ENCODE peak calls at places on chromosomes 5 and 9, in five cellular contexts. One of them, this sample, is unnamed.

GRCh38 chr5:350355-350754 is 28.8 kb downstream of the AHRR start:
- DNase-seq in K562: peak; percentile 26
- DNase-seq in HepG2: peak; percentile 9
- DNase-seq in GM12878: no peak
- DNase-seq in GM12891: no peak
- DNase-seq in this sample: no peak

GRCh38 chr5:4028384-4028783 is 432.8 kb downstream of the IRX1 start:
- DNase-seq in K562: no peak
- DNase-seq in GM12878: no peak
- DNase-seq in HepG2: no peak
- DNase-seq in GM12891: no peak
- DNase-seq in this sample: no peak

GRCh38 chr9:14251146-14252071 is 62.5 kb downstream of the NFIB start:
- DNase-seq in GM12891: no peak
- DNase-seq in HepG2: peak; percentile 50
- DNase-seq in GM12878: peak; percentile 3
- DNase-seq in K562: no peak
- DNase-seq in this sample: no peak

GRCh38 chr9:81266674-81267073 is 422.7 kb downstream of the TLE1 start:
- DNase-seq in K562: no peak
- DNase-seq in GM12878: no peak
- DNase-seq in HepG2: no peak
- DNase-seq in GM12891: no peak
- DNase-seq in this sample: no peak

GRCh38 chr9:1173986-1174385 is 123.8 kb downstream of the DMRT2 start:
- DNase-seq in GM12891: no peak
- DNase-seq in HepG2: no peak
- DNase-seq in K562: no peak
- DNase-seq in GM12878: no peak
- DNase-seq in this sample: no peak

GRCh38 chr5:172115541-172115982 is 72.5 kb downstream of the STK10 start:
- DNase-seq in GM12891: no peak
- DNase-seq in HepG2: no peak
- DNase-seq in K562: no peak
- DNase-seq in GM12878: no peak
- DNase-seq in this sample: no peak

GRCh38 chr5:647311-647710 is 35.2 kb downstream of the CEP72 start:
- DNase-seq in HepG2: no peak
- DNase-seq in GM12891: no peak
- DNase-seq in K562: no peak
- DNase-seq in GM12878: no peak
- DNase-seq in this sample: no peak

GRCh38 chr9:113989781-113990569 is 88.1 kb downstream of the AMBP start:
- DNase-seq in K562: no peak
- DNase-seq in GM12891: no peak
- DNase-seq in HepG2: no peak
- DNase-seq in GM12878: no peak
- DNase-seq in this sample: no peak

GRCh38 chr9:75152416-75152815 is 64.1 kb downstream of the OSTF1 start:
- DNase-seq in GM12878: no peak
- DNase-seq in GM12891: no peak
- DNase-seq in HepG2: no peak
- DNase-seq in K562: no peak
- DNase-seq in this sample: no peak

GRCh38 chr5:95417971-95418370 is 26.8 kb downstream of the FAM81B start:
- DNase-seq in GM12878: no peak
- DNase-seq in K562: no peak
- DNase-seq in HepG2: no peak
- DNase-seq in GM12891: no peak
- DNase-seq in this sample: no peak

GRCh38 chr9:112696461-112696860 is 21.5 kb downstream of the INIP start:
- DNase-seq in K562: no peak
- DNase-seq in GM12891: no peak
- DNase-seq in GM12878: no peak
- DNase-seq in HepG2: no peak
- DNase-seq in this sample: no peak

GRCh38 chr9:86563350-86563749 is 209.1 kb upstream of the TUT7 start:
- DNase-seq in HepG2: no peak
- DNase-seq in K562: no peak
- DNase-seq in GM12891: no peak
- DNase-seq in GM12878: no peak
- DNase-seq in this sample: no peak

GRCh38 chr5:80481019-80481893 is 6.6 kb upstream of the FAM151B start:
- DNase-seq in K562: peak; percentile 45
- DNase-seq in HepG2: peak; percentile 67
- DNase-seq in GM12891: peak; percentile 7
- DNase-seq in GM12878: peak; percentile 27
- DNase-seq in this sample: no peak

GRCh38 chr9:131346559-131346958 is 47.3 kb upstream of the PRRC2B start:
- DNase-seq in GM12891: no peak
- DNase-seq in K562: no peak
- DNase-seq in GM12878: no peak
- DNase-seq in HepG2: no peak
- DNase-seq in this sample: no peak

GRCh38 chr5:65796269-65796668 is 74.3 kb downstream of the NLN start:
- DNase-seq in HepG2: no peak
- DNase-seq in GM12878: no peak
- DNase-seq in K562: no peak
- DNase-seq in GM12891: no peak
- DNase-seq in this sample: no peak

GRCh38 chr5:53355316-53355715 is 125.1 kb upstream of the FST start:
- DNase-seq in K562: no peak
- DNase-seq in HepG2: no peak
- DNase-seq in GM12878: no peak
- DNase-seq in GM12891: no peak
- DNase-seq in this sample: no peak

GRCh38 chr9:20351715-20352114 is 270.6 kb downstream of the MLLT3 start:
- DNase-seq in HepG2: no peak
- DNase-seq in GM12891: no peak
- DNase-seq in GM12878: no peak
- DNase-seq in K562: no peak
- DNase-seq in this sample: no peak

GRCh38 chr9:94937214-94937903 is 210.9 kb downstream of the AOPEP start:
- DNase-seq in GM12891: no peak
- DNase-seq in HepG2: no peak
- DNase-seq in K562: peak; percentile 76
- DNase-seq in GM12878: no peak
- DNase-seq in this sample: no peak

GRCh38 chr9:86909388-86909787 is 37.9 kb downstream of the GAS1 start:
- DNase-seq in GM12891: no peak
- DNase-seq in GM12878: no peak
- DNase-seq in HepG2: no peak
- DNase-seq in K562: no peak
- DNase-seq in this sample: no peak

GRCh38 chr5:34687269-34688011 is 31.3 kb downstream of the RAI14 start:
- DNase-seq in GM12878: no peak
- DNase-seq in GM12891: no peak
- DNase-seq in HepG2: no peak
- DNase-seq in K562: peak; percentile 65
- DNase-seq in this sample: no peak

GRCh38 chr9:125430611-125431305 is 169.1 kb downstream of the GAPVD1 start:
- DNase-seq in GM12891: no peak
- DNase-seq in HepG2: no peak
- DNase-seq in GM12878: no peak
- DNase-seq in K562: no peak
- DNase-seq in this sample: no peak

GRCh38 chr9:137973829-137974416 is 96.3 kb downstream of the CACNA1B start:
- DNase-seq in HepG2: no peak
- DNase-seq in GM12891: no peak
- DNase-seq in K562: no peak
- DNase-seq in GM12878: no peak
- DNase-seq in this sample: no peak

GRCh38 chr9:127522727-127523126 is 71.4 kb downstream of the LRSAM1 start:
- DNase-seq in HepG2: no peak
- DNase-seq in GM12891: no peak
- DNase-seq in GM12878: no peak
- DNase-seq in K562: no peak
- DNase-seq in this sample: no peak

GRCh38 chr5:42951169-42951846 is 88.8 kb downstream of the ANXA2R start:
- DNase-seq in GM12891: peak; percentile 51
- DNase-seq in HepG2: no peak
- DNase-seq in K562: no peak
- DNase-seq in GM12878: peak; percentile 13
- DNase-seq in this sample: peak; percentile 27

GRCh38 chr9:90783964-90784363 is 17.7 kb upstream of the SYK start:
- DNase-seq in GM12878: no peak
- DNase-seq in GM12891: no peak
- DNase-seq in HepG2: no peak
- DNase-seq in K562: no peak
- DNase-seq in this sample: no peak

GRCh38 chr5:76332102-76332501 is 71.0 kb upstream of the IQGAP2 start:
- DNase-seq in K562: no peak
- DNase-seq in GM12891: no peak
- DNase-seq in HepG2: peak; percentile 78
- DNase-seq in GM12878: no peak
- DNase-seq in this sample: no peak

GRCh38 chr9:127116946-127117345 is 5.5 kb downstream of the ANGPTL2 start:
- DNase-seq in K562: no peak
- DNase-seq in HepG2: no peak
- DNase-seq in GM12891: peak; percentile 44
- DNase-seq in GM12878: no peak
- DNase-seq in this sample: no peak

GRCh38 chr9:7802666-7803065 is 3.1 kb upstream of the DMAC1 start:
- DNase-seq in K562: no peak
- DNase-seq in GM12891: no peak
- DNase-seq in GM12878: no peak
- DNase-seq in HepG2: no peak
- DNase-seq in this sample: no peak

GRCh38 chr5:153350192-153350883 is 140.1 kb upstream of the GRIA1 start:
- DNase-seq in GM12878: no peak
- DNase-seq in K562: no peak
- DNase-seq in GM12891: no peak
- DNase-seq in HepG2: no peak
- DNase-seq in this sample: no peak

GRCh38 chr5:122258241-122258640 is 53.8 kb upstream of the SNCAIP start:
- DNase-seq in K562: no peak
- DNase-seq in HepG2: no peak
- DNase-seq in GM12878: no peak
- DNase-seq in GM12891: no peak
- DNase-seq in this sample: no peak

GRCh38 chr5:147690595-147690994 is 91.9 kb downstream of the JAKMIP2 start:
- DNase-seq in K562: no peak
- DNase-seq in HepG2: peak; percentile 25
- DNase-seq in GM12891: no peak
- DNase-seq in GM12878: no peak
- DNase-seq in this sample: no peak

GRCh38 chr9:136721339-136722092 is 9.1 kb downstream of the DIPK1B start:
- DNase-seq in K562: no peak
- DNase-seq in GM12891: no peak
- DNase-seq in HepG2: no peak
- DNase-seq in GM12878: no peak
- DNase-seq in this sample: no peak
- TF ChIP-seq POLR2AphosphoS5 in K562: no peak
- TF ChIP-seq POLR2AphosphoS5 in GM12891: no peak
- TF ChIP-seq POLR2AphosphoS5 in HepG2: no peak
- TF ChIP-seq POLR2AphosphoS5 in GM12878: no peak
- TF ChIP-seq POLR2AphosphoS5 in this sample: no peak

GRCh38 chr9:124220551-124221451 is 36.9 kb upstream of the NEK6 start:
- DNase-seq in GM12891: no peak
- DNase-seq in K562: no peak
- DNase-seq in HepG2: peak; percentile 44
- DNase-seq in GM12878: no peak
- DNase-seq in this sample: no peak
- TF ChIP-seq POLR2A in GM12891: no peak
- TF ChIP-seq POLR2A in K562: no peak
- TF ChIP-seq POLR2A in HepG2: no peak
- TF ChIP-seq POLR2A in GM12878: no peak
- TF ChIP-seq POLR2A in this sample: no peak

DNA sequence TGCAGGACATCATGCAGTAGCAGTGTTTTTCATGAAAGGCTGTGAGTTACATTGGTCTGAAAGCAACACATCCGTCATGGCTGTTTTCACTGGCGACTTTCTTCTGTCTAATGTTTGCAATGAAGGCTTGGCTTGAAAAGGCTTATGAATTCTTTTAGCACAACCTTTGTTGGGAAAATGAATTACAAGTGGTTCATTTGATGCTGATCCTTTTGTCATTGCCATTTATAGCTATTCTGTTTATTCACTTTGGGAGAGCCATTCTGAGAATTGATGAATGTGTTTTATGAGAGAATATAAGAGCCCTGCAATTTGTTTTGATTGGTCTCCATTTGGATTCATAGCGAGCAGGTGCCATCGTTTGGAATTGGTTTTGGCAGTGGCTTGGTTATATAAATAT is 103.4 kb downstream of the PIP5K1B start:
- DNase-seq in GM12878: no peak
- DNase-seq in HepG2: no peak
- DNase-seq in GM12891: no peak
- DNase-seq in K562: no peak
- DNase-seq in this sample: no peak
- TF ChIP-seq TAF1 in GM12878: no peak
- TF ChIP-seq TAF1 in HepG2: no peak
- TF ChIP-seq TAF1 in GM12891: no peak
- TF ChIP-seq TAF1 in K562: no peak
- TF ChIP-seq TAF1 in this sample: no peak

GRCh38 chr5:170333161-170333909 is 35.8 kb upstream of the LCP2 start:
- DNase-seq in GM12878: peak; percentile 79
- DNase-seq in GM12891: no peak
- DNase-seq in HepG2: no peak
- DNase-seq in K562: no peak
- DNase-seq in this sample: no peak
- TF ChIP-seq POLR2AphosphoS5 in GM12878: no peak
- TF ChIP-seq POLR2AphosphoS5 in GM12891: no peak
- TF ChIP-seq POLR2AphosphoS5 in HepG2: no peak
- TF ChIP-seq POLR2AphosphoS5 in K562: no peak
- TF ChIP-seq POLR2AphosphoS5 in this sample: no peak

DNA sequence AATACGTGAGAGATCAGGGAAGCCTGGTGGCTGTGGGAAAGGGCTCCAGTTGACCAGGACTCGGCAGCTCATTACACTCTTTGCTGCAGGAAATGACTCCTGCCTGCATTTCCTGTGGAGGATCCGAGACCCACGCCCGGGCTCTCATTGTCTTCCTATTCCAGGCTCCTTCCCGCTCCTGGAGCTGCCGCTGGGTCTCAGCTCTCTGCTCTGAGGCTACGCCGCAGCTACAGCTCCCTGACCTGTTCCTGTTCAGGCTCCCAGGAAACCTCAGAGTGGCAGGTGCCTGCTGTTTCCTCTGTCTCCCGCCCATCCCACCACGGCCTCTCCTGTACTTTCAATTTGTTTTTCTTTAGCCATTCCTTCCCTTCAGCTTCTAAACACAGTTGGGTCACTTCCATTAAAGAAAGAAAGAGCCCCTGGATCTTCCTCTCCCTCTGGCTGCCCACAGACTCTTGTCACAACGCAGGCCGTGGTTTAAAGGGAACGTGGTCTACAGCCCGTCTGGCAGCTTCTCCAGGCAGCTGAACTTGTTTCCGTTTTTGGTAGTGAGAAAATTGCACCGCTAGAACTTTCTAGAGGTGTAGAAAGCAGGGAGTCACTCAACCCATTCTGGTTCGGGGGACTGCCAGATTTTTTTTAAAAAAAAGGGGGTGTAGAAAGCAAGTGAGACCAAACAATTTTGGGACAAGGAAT is 71.4 kb downstream of the IL6ST start:
- DNase-seq in HepG2: no peak
- DNase-seq in GM12878: no peak
- DNase-seq in K562: no peak
- DNase-seq in GM12891: no peak
- DNase-seq in this sample: no peak
- TF ChIP-seq POLR2A in HepG2: no peak
- TF ChIP-seq POLR2A in GM12878: no peak
- TF ChIP-seq POLR2A in K562: no peak
- TF ChIP-seq POLR2A in GM12891: no peak
- TF ChIP-seq POLR2A in this sample: no peak

This sample was measured in GM12892.